ENCODE peak calls at places on chromosomes 6 and 20, in six cellular contexts. D, O, B, F, U and R are unnamed samples. For H3K4me1, the result is how much of the 10 kb centered on the place peaks cover.

GRCh38 chr20:25398363-25399037 is 7.9 kb upstream of the ABHD12 start:
- DNase-seq in F (no peak), D (no peak), B (no peak), U (no peak), O (no peak), R (no peak)

GRCh38 chr20:10297684-10298240 is 79.1 kb downstream of the SNAP25 start:
- DNase-seq in F (peak), D (peak), B (no peak), O (no peak), U (no peak), R (no peak)

GRCh38 chr6:8608737-8609136 is 173.4 kb upstream of the SLC35B3 start:
- DNase-seq in U (no peak), B (no peak), D (no peak), F (no peak), O (no peak), R (no peak)

GRCh38 chr6:26447257-26447656 is 7.0 kb downstream of the BTN3A3 start:
- DNase-seq in U (no peak), O (no peak), B (no peak), D (no peak), F (no peak), R (no peak)

GRCh38 chr20:44219791-44220190 is 9.2 kb upstream of the OSER1 start:
- DNase-seq in U (no peak), F (no peak), O (no peak), D (no peak), B (no peak), R (no peak)

GRCh38 chr20:15637971-15638754 is 935.1 kb downstream of the KIF16B start:
- DNase-seq in D (no peak), B (no peak), O (no peak), F (no peak), U (no peak), R (no peak)

GRCh38 chr6:132333639-132334516 is 67.4 kb downstream of the MOXD1 start:
- DNase-seq in O (peak), B (peak), U (no peak), D (peak), F (peak), R (no peak)

GRCh38 chr6:157632821-157633220 is 190.2 kb upstream of the SNX9 start:
- DNase-seq in B (no peak), O (no peak), D (peak), U (no peak), F (peak), R (peak)

GRCh38 chr6:18733921-18734550 is 346.9 kb downstream of the RNF144B start:
- DNase-seq in B (no peak), F (no peak), D (no peak), O (no peak), U (no peak), R (no peak)

GRCh38 chr6:45791600-45792168 is 224.0 kb downstream of the CLIC5 start:
- DNase-seq in D (peak), F (peak), O (no peak), B (no peak), U (no peak), R (no peak)

GRCh38 chr6:136751478-136751956 is 40.8 kb downstream of the MAP3K5 start:
- DNase-seq in O (peak), B (no peak), U (peak), F (no peak), D (peak), R (no peak)

GRCh38 chr6:95203153-95203754 is 374.1 kb upstream of the MANEA start:
- DNase-seq in U (no peak), F (peak), D (peak), O (peak), B (peak), R (peak)

GRCh38 chr6:21593412-21593926 is at the start of gene SOX4:
- DNase-seq in O (peak), D (peak), F (peak), U (peak), B (peak), R (peak)

GRCh38 chr6:159302196-159302595 is 133.0 kb downstream of the FNDC1 start:
- DNase-seq in D (no peak), O (no peak), B (no peak), U (no peak), F (peak), R (no peak)

GRCh38 chr6:154598403-154598802 is 87.9 kb upstream of the CNKSR3 start:
- DNase-seq in U (no peak), B (no peak), D (no peak), O (no peak), F (no peak), R (no peak)

GRCh38 chr20:23641936-23642751 is 4.4 kb upstream of the CST3 start:
- DNase-seq in O (no peak), U (no peak), F (peak), D (peak), B (no peak), R (peak)

GRCh38 chr6:150881911-150882481 is 16.5 kb downstream of the MTHFD1L start:
- DNase-seq in B (no peak), D (peak), O (no peak), U (no peak), F (peak), R (peak)

GRCh38 chr6:158270389-158271127 is 41.7 kb upstream of the TULP4 start:
- DNase-seq in D (no peak), B (no peak), F (no peak), O (no peak), U (no peak), R (no peak)

GRCh38 chr20:57772349-57772964 is 62.6 kb upstream of the PMEPA1 start:
- DNase-seq in F (peak), O (no peak), U (peak), D (peak), B (no peak), R (no peak)

GRCh38 chr6:112109267-112109666 is 21.9 kb downstream of the FAM229B start:
- DNase-seq in O (no peak), B (no peak), F (no peak), U (no peak), D (no peak), R (no peak)

GRCh38 chr6:110404602-110405001 is 10.8 kb downstream of the DDO start:
- DNase-seq in B (no peak), D (no peak), U (no peak), O (peak), F (peak), R (no peak)

GRCh38 chr6:56370127-56370540 is 122.8 kb upstream of the COL21A1 start:
- DNase-seq in U (no peak), F (peak), O (peak), D (no peak), B (peak), R (peak)

GRCh38 chr20:16472045-16472872 is 101.0 kb downstream of the KIF16B start:
- DNase-seq in B (no peak), D (peak), U (no peak), F (peak), O (peak), R (peak)

GRCh38 chr6:26575494-26575939 is 21.2 kb upstream of the ABT1 start:
- DNase-seq in O (no peak), U (no peak), B (no peak), D (peak), F (no peak), R (no peak)

GRCh38 chr6:8131265-8131897 is 29.0 kb upstream of the EEF1E1 start:
- DNase-seq in D (peak), F (peak), B (peak), U (peak), O (peak), R (peak)

GRCh38 chr20:380763-381580 is 412 bp downstream of the TRIB3 start:
- DNase-seq in D (peak), U (peak), B (peak), O (peak), F (peak), R (peak)

GRCh38 chr6:84061613-84062398 is 28.2 kb downstream of the MRAP2 start:
- DNase-seq in F (no peak), D (no peak), B (no peak), U (no peak), O (no peak), R (no peak)

GRCh38 chr20:57199656-57200405 is 66.6 kb downstream of the BMP7 start:
- DNase-seq in U (no peak), B (no peak), O (no peak), F (peak), D (no peak), R (no peak)

GRCh38 chr20:14337400-14338171 is at the start of gene FLRT3:
- DNase-seq in B (peak), U (no peak), O (peak), D (peak), F (peak), R (peak)

GRCh38 chr6:17393335-17394191 is at the start of gene CAP2:
- DNase-seq in D (peak), B (no peak), U (no peak), F (peak), O (peak), R (peak)

GRCh38 chr6:132973556-132973993 is 159.2 kb downstream of the RPS12 start:
- DNase-seq in D (no peak), U (no peak), B (no peak), F (no peak), O (no peak), R (no peak)

GRCh38 chr6:32154514-32155161 is 697 bp downstream of the PPT2 start:
- DNase-seq in U (peak), B (peak), O (peak), F (peak), D (peak), R (peak)

GRCh38 chr20:55977723-55978481 is 27.4 kb downstream of the CBLN4 start:
- DNase-seq in O (no peak), B (no peak), U (no peak), F (no peak), D (no peak), R (peak)

GRCh38 chr6:154457881-154458284 is 52.6 kb downstream of the CNKSR3 start:
- DNase-seq in D (no peak), B (no peak), F (no peak), U (no peak), O (no peak), R (no peak)

GRCh38 chr6:6595946-6596345 is 7.4 kb downstream of the LY86 start:
- DNase-seq in B (no peak), F (no peak), D (no peak), U (no peak), O (no peak), R (no peak)
- H3K4me1 ChIP-seq in B (under half), F (under half), D (under half), U (under half), O (under half), R (under half)

GRCh38 chr6:106085687-106085983 is 501 bp upstream of the PRDM1 start:
- DNase-seq in O (no peak), F (peak), B (no peak), U (no peak), D (no peak), R (no peak)
- H3K4me3 ChIP-seq in O (no peak), F (peak), B (peak), U (peak), D (peak), R (peak)

DNA sequence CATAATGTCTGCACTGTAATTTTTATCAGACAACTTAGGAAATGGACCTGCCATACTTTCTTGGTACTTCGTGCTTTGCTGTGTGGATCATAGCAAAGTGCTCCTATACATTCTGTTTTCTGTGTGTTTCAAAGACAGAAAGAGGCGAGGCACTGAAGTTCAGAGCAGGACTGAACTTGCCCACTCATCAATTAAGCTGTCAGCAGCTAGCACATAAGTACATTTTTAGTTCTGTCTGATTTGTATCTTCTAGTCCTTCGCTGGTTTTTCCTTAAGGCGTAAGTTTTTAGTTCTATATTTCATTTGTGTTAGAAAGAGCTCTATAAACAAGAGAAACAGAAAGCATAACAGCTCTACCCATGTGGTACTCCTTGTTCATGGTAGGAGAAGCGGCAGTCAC is 42.1 kb downstream of the MAP3K4 start:
- DNase-seq in D (no peak), F (peak), B (no peak), U (no peak), O (no peak), R (no peak)
- H3K4me1 ChIP-seq in D (under half), F (half or more), B (under half), U (under half), O (under half), R (under half)

GRCh38 chr20:36862857-36863668 is 12.9 kb upstream of the TLDC2 start:
- DNase-seq in O (no peak), F (peak), D (no peak), U (no peak), B (no peak), R (no peak)
- H3K4me3 ChIP-seq in O (peak), F (peak), D (peak), U (no peak), B (peak), R (peak)

GRCh38 chr6:15882915-15883314 is 220.1 kb upstream of the DTNBP1 start:
- DNase-seq in B (no peak), D (no peak), U (no peak), O (no peak), F (no peak), R (no peak)

GRCh38 chr6:15881150-15881549 is 218.3 kb upstream of the DTNBP1 start:
- DNase-seq in O (no peak), B (no peak), D (no peak), F (no peak), U (no peak), R (peak)

GRCh38 chr6:15882345-15882744 is 219.5 kb upstream of the DTNBP1 start:
- DNase-seq in O (no peak), U (no peak), F (no peak), D (no peak), B (no peak), R (no peak)

GRCh38 chr6:15879372-15880261 is 216.8 kb upstream of the DTNBP1 start:
- DNase-seq in B (no peak), O (peak), D (peak), U (peak), F (peak), R (no peak)

DNA sequence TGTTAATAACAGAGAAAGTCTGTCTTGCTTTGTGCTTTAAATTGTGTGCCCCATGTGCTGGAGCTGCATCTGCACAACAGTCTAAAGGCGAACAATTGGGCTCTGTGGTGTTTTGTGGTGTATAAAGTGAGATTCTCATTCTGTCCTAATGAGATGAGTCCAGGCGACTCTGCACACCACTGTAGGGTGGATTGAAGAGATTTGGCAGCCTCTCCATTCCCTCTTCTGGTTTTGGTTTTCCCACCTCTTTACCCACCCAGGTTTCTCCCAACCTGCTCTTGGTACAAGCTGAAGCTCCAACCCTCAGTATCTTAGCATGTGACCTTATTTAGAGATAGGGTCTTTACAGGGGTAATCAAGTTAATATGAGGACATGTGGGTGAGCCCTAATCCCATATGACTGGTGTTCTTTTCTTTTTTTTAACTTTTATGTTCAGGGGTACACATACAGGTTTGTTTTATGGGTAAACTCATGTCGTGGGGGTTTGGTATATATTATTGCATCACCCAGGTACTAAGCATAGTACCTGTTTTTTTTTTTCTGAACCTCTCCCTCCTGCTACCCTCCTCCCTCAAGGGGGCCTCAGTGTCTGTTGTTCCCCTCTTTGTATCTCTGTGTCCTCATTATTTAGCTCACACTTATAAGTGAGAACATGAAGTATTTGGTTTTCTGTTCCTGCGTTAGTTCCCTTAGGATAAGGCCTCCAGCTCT is 217.6 kb upstream of the DTNBP1 start:
- DNase-seq in D (no peak), B (no peak), U (no peak), O (no peak), F (no peak), R (no peak)
- H3K4me1 ChIP-seq in D (under half), B (under half), U (under half), O (under half), F (under half), R (under half)

GRCh38 chr20:35453647-35454046 is 1.8 kb upstream of the CEP250 start:
- DNase-seq in D (no peak), U (no peak), B (no peak), O (no peak), F (no peak), R (no peak)
- H3K4me3 ChIP-seq in D (no peak), U (no peak), B (peak), O (no peak), F (no peak), R (no peak)

GRCh38 chr6:5729813-5730212 is 276.9 kb downstream of the NRN1 start:
- DNase-seq in F (no peak), O (no peak), U (no peak), B (no peak), D (no peak), R (no peak)
- H3K4me1 ChIP-seq in F (under half), O (under half), U (under half), B (under half), D (under half), R (under half)

DNA sequence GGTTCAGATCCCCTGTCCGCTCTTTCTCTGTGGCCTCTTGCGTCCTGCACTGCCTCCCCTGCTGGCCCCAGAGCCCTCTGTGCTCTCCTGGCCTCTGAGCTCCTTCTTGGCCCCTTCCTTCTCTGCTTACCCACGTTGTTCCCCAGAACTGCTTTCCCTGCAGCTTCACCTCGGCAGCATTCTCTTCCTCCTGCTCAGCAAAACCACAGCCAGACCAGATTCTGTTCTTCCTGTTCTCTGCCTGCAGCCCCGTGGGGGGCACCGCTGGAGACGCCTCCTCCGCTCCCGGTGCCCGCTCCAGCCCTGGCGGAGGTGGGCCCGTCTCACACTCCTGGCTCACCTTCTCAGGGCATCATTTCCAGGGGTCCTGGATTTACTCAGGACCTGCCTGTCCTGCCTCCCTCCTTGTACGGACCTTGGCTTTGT is 59.7 kb downstream of the TCP11 start:
- DNase-seq in D (peak), O (no peak), B (no peak), F (no peak), U (no peak), R (no peak)
- H3K4me3 ChIP-seq in D (no peak), O (no peak), B (no peak), F (no peak), U (no peak), R (no peak)